ENCODE peak calls at places on chromosome 1, in four cellular contexts. Q is NCI-H1694 treated with DMSO at 0.1 percent for 48 hours, U is heart right ventricle, F is HT-29. V is an unnamed sample.

GRCh38 chr1:87402192-87403046 is 73.7 kb downstream of the LMO4 start:
- DNase-seq in U (no peak), Q (no peak), F (no peak), V (no peak)

GRCh38 chr1:48673725-48674124 is 103.0 kb downstream of the BEND5 start:
- DNase-seq in U (no peak), F (peak; percentile 19), Q (no peak), V (no peak)

GRCh38 chr1:12594966-12595838 is 22.8 kb downstream of the DHRS3 start:
- DNase-seq in F (peak; percentile 78), Q (no peak), U (peak; percentile 81), V (no peak)

GRCh38 chr1:2044510-2045319 is 5.5 kb upstream of the PRKCZ start:
- DNase-seq in Q (no peak), U (peak; percentile 79), F (peak; percentile 47), V (peak; percentile 54)

GRCh38 chr1:54995835-54996234 is 2.9 kb upstream of the BSND start:
- DNase-seq in U (no peak), F (no peak), Q (no peak), V (no peak)

GRCh38 chr1:21570885-21571284 is 61.7 kb downstream of the ALPL start:
- DNase-seq in F (no peak), Q (no peak), U (no peak), V (no peak)

GRCh38 chr1:168709407-168709891 is 19.6 kb downstream of the DPT start:
- DNase-seq in F (no peak), U (no peak), Q (no peak), V (peak; percentile 58)

GRCh38 chr1:10935724-10936123 is 76.7 kb upstream of the TARDBP start:
- DNase-seq in U (no peak), Q (no peak), F (no peak), V (no peak)

GRCh38 chr1:238647877-238648276 is 738.5 kb upstream of the CHRM3 start:
- DNase-seq in F (peak; percentile 9), Q (no peak), U (no peak), V (no peak)

GRCh38 chr1:203342192-203342940 is 8.6 kb downstream of the FMOD start:
- DNase-seq in Q (peak; percentile 40), F (peak; percentile 65), U (no peak), V (peak; percentile 54)

GRCh38 chr1:207997486-207998268 is 86.8 kb upstream of the CD34 start:
- DNase-seq in F (peak; percentile 76), Q (peak; percentile 78), U (peak; percentile 64), V (peak; percentile 55)

GRCh38 chr1:44114098-44114497 is 4.5 kb upstream of the KLF17 start:
- DNase-seq in U (no peak), Q (no peak), F (no peak), V (no peak)

GRCh38 chr1:221739018-221739676 is 2.7 kb downstream of the DUSP10 start:
- DNase-seq in Q (no peak), F (no peak), U (no peak), V (no peak)

GRCh38 chr1:43464840-43465693 is 11.3 kb upstream of the HYI start:
- DNase-seq in F (no peak), Q (peak; percentile 25), U (no peak), V (no peak)

GRCh38 chr1:99682291-99682751 is 36.4 kb downstream of the PALMD start:
- DNase-seq in F (no peak), U (no peak), Q (no peak), V (no peak)

GRCh38 chr1:9728451-9729295 is 77.1 kb downstream of the PIK3CD start:
- DNase-seq in F (no peak), U (no peak), Q (no peak), V (no peak)

GRCh38 chr1:224082146-224082545 is 31.8 kb upstream of the FBXO28 start:
- DNase-seq in Q (no peak), U (no peak), F (no peak), V (no peak)

GRCh38 chr1:21693732-21694131 is 24.6 kb upstream of the RAP1GAP start:
- DNase-seq in Q (no peak), F (no peak), U (no peak), V (no peak)